ENCODE peak calls at places on chromosomes 7 and 10, in four cellular contexts. F is H1, L is IMR-90, N is mesendoderm. K is an unnamed sample.

GRCh38 chr10:32068569-32068968 is 12.3 kb upstream of the KIF5B start:
- DNase-seq in N (no peak), L (no peak), F (no peak), K (no peak)

GRCh38 chr7:110065112-110065511 is 1025.8 kb upstream of the LRRN3 start:
- DNase-seq in F (no peak), L (no peak), N (no peak), K (no peak)

GRCh38 chr10:123294886-123295285 is 140.7 kb downstream of the BUB3 start:
- DNase-seq in L (no peak), N (no peak), F (no peak), K (no peak)

GRCh38 chr7:29649010-29649716 is 85.5 kb downstream of the PRR15 start:
- DNase-seq in F (no peak), N (no peak), L (no peak), K (no peak)

GRCh38 chr7:134315679-134316538 is 821 bp downstream of the SLC35B4 start:
- DNase-seq in N (peak), L (peak), F (no peak), K (no peak)

GRCh38 chr7:51471199-51472016 is 154.8 kb upstream of the COBL start:
- DNase-seq in N (peak), F (peak), L (no peak), K (peak)

GRCh38 chr7:2726316-2727018 is 38.5 kb downstream of the AMZ1 start:
- DNase-seq in F (no peak), L (no peak), N (no peak), K (no peak)

GRCh38 chr7:140656548-140657515 is 15.9 kb upstream of the ADCK2 start:
- DNase-seq in F (no peak), L (peak), N (no peak), K (no peak)

GRCh38 chr10:70381491-70382421 is 669 bp downstream of the LRRC20 start:
- DNase-seq in L (peak), F (peak), N (peak), K (no peak)

GRCh38 chr7:77855371-77856083 is 57.0 kb downstream of the PHTF2 start:
- DNase-seq in F (no peak), N (no peak), L (peak), K (no peak)

GRCh38 chr7:53993205-53993604 is 549.0 kb upstream of the VSTM2A start:
- DNase-seq in L (no peak), N (no peak), F (no peak), K (no peak)

GRCh38 chr7:154666768-154667167 is 336.2 kb downstream of the PAXIP1 start:
- DNase-seq in F (no peak), N (no peak), L (no peak), K (no peak)

GRCh38 chr10:1741450-1741849 is 4.1 kb upstream of the ADARB2 start:
- DNase-seq in F (no peak), N (no peak), L (no peak), K (no peak)
- H3K4ac ChIP-seq in F (no peak), N (no peak), L (no peak), K (no peak)

GRCh38 chr7:12686894-12687212 is 580 bp upstream of the ARL4A start:
- DNase-seq in F (no peak), N (no peak), L (no peak), K (no peak)
- H2BK120ac ChIP-seq in F (no peak), N (no peak), L (peak), K (no peak)

DNA sequence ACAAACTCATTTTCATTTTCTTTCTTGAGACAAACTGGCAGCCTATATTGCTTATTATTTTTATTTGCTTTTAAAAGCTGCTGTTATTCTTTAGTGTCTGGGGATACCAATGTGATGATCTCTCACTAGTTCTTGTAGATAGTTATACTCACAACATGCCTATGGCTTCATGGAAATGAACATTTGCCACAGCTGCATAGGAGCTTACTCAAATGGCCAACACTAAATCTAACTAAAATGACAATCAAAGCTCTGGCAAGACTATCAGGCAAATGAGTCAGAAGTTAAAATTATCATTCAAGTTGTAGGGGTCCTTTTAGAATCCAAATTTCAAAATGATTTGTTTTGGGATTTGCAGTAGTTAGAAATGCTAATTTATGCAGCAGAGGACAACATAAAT is 225.9 kb downstream of the ANK3 start:
- DNase-seq in N (no peak), L (no peak), F (no peak), K (no peak)
- H4K8ac ChIP-seq in N (no peak), L (no peak), F (no peak), K (no peak)

GRCh38 chr7:106425017-106425719 is 140.4 kb upstream of the NAMPT start:
- DNase-seq in F (no peak), N (no peak), L (peak), K (no peak)
- H3K4ac ChIP-seq in F (no peak), N (no peak), L (peak), K (no peak)

GRCh38 chr10:78313636-78314035 is 280.0 kb downstream of the RPS24 start:
- DNase-seq in F (peak), N (no peak), L (no peak), K (no peak)
- H2BK120ac ChIP-seq in F (no peak), N (no peak), L (no peak), K (no peak)

GRCh38 chr7:130379019-130379418 is 1.3 kb upstream of the CPA1 start:
- DNase-seq in L (no peak), F (no peak), N (no peak), K (no peak)
- H4K8ac ChIP-seq in L (no peak), F (no peak), N (no peak), K (no peak)

DNA sequence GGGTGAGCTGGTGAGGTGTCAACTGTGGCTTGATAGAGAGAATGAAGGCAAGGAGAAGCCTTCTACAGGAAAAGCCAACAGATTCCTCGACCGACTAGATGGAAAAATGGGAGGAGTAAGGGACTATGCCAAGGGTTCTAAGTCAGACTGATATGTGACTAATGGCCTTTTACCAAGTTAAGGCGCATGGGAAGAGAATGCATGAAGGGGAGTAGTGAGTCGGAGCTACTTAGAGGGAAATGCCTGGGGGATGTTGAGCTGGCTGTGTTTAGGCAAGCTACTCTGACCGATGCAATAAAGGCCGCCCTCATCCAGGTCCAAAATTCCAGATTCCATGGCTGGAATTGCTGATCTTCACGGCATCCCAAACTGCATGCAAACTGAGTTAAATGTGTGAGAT is 48.2 kb downstream of the APBB1IP start:
- DNase-seq in N (peak), L (peak), F (no peak), K (no peak)
- H3K4ac ChIP-seq in N (no peak), L (no peak), F (no peak), K (no peak)

GRCh38 chr7:11021468-11021867 is 47.8 kb downstream of the PHF14 start:
- DNase-seq in F (no peak), L (no peak), N (no peak), K (no peak)
- H2BK120ac ChIP-seq in F (no peak), L (no peak), N (no peak), K (no peak)

DNA sequence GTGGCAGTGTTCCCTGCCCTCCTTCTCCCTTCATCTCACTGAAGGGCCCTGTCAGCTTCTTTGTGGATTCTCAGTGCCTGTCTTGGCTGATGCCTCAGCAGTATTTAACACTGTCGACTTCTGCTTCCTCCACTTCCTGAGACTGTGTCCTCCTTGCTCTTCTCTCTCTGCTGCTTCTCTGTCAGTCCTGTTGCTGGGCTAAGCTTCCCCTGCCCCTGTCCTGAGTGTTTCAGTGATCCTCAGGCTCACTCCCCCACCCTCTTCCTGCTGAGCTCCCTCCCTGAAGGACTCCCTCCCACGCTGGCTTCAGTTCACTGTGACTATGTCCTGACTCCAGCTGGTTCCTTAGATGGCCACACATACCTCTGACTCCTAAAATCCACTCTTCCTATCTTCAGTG is 64.9 kb downstream of the CREM start:
- DNase-seq in F (no peak), L (peak), N (peak), K (no peak)
- H4K8ac ChIP-seq in F (no peak), L (peak), N (no peak), K (no peak)

GRCh38 chr10:81848931-81849330 is 26.1 kb upstream of the NRG3 start:
- DNase-seq in L (no peak), N (no peak), F (no peak), K (no peak)

GRCh38 chr10:81848514-81848913 is 26.5 kb upstream of the NRG3 start:
- DNase-seq in F (no peak), N (no peak), L (no peak), K (no peak)

GRCh38 chr10:81843042-81843441 is 32.0 kb upstream of the NRG3 start:
- DNase-seq in F (no peak), N (peak), L (no peak), K (no peak)

DNA sequence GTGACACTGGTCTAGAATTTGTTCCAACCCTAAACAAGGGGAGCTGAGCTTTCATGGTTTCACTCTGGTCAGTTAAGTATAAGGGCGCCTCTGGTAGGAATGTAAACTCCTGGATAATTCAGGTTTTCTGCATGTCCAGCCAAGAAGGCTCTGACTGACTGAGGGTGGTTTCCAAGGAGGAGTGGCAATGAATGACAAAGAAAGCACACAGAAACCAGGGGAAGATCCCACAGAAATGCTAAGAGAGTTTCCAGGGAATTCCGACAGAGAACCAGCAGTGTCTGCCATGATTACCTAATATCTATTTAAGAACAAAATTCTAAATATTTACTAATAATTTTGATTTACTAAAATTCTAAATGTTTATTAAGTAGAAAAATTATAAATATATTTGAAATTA is 27.3 kb upstream of the NRG3 start:
- DNase-seq in N (peak), F (no peak), L (no peak), K (no peak)
- H3K4ac ChIP-seq in N (no peak), F (no peak), L (no peak), K (no peak)

K was measured in neuronal stem cell.